ENCODE peak calls at places on chromosomes 12 and 14, in eight cellular contexts. J, C, I, U, P, M, B and V are unnamed samples.

GRCh38 chr12:113239288-113239771 is 18.1 kb downstream of the TPCN1 start:
- DNase-seq in J (peak), C (no peak), I (no peak), U (no peak), P (no peak), M (no peak), B (no peak), V (no peak)

GRCh38 chr12:15563683-15564082 is 225.5 kb downstream of the EPS8 start:
- DNase-seq in J (no peak), C (peak), I (no peak), U (no peak), P (peak), M (no peak), B (no peak), V (peak)

GRCh38 chr12:11785722-11786121 is 136.2 kb downstream of the ETV6 start:
- DNase-seq in J (no peak), C (peak), I (no peak), U (no peak), P (peak), M (no peak), B (no peak), V (no peak)

GRCh38 chr14:36556811-36557433 is 25.5 kb downstream of the NKX2-8 start:
- DNase-seq in J (peak), C (no peak), I (no peak), U (no peak), P (peak), M (peak), B (no peak), V (no peak)

GRCh38 chr12:116631619-116632018 is 72.4 kb downstream of the MAP1LC3B2 start:
- DNase-seq in J (peak), C (no peak), I (no peak), U (no peak), P (no peak), M (no peak), B (no peak), V (no peak)

GRCh38 chr12:42426733-42427132 is 100.8 kb downstream of the PPHLN1 start:
- DNase-seq in J (peak), C (peak), I (no peak), U (no peak), P (peak), M (no peak), B (no peak), V (peak)

GRCh38 chr14:47194051-47194450 is 481.4 kb downstream of the MDGA2 start:
- DNase-seq in J (peak), C (peak), I (no peak), U (no peak), P (no peak), M (no peak), B (no peak), V (no peak)

GRCh38 chr12:27190761-27191160 is 53.3 kb upstream of the STK38L start:
- DNase-seq in J (peak), C (peak), I (no peak), U (no peak), P (peak), M (no peak), B (no peak), V (no peak)

GRCh38 chr14:100982764-100983163 is 79.2 kb upstream of the RTL1 start:
- DNase-seq in J (peak), C (peak), I (no peak), U (no peak), P (no peak), M (no peak), B (no peak), V (no peak)

GRCh38 chr12:53220857-53221202 is 11.2 kb downstream of the RARG start:
- DNase-seq in J (peak), C (peak), I (peak), U (peak), P (peak), M (peak), B (peak), V (peak)

GRCh38 chr14:88195676-88196075 is 127.4 kb downstream of the KCNK10 start:
- DNase-seq in J (no peak), C (no peak), I (no peak), U (no peak), P (no peak), M (peak), B (no peak), V (no peak)

GRCh38 chr14:72907886-72908285 is 14.0 kb upstream of the DPF3 start:
- DNase-seq in J (peak), C (peak), I (no peak), U (no peak), P (peak), M (peak), B (no peak), V (peak)

GRCh38 chr12:123998960-123999359 is 25.9 kb downstream of the ZNF664 start:
- DNase-seq in J (no peak), C (peak), I (no peak), U (no peak), P (no peak), M (no peak), B (no peak), V (peak)

GRCh38 chr12:2876431-2877046 is 435 bp downstream of the FOXM1 start:
- DNase-seq in J (peak), C (no peak), I (no peak), U (no peak), P (peak), M (no peak), B (peak), V (no peak)

GRCh38 chr12:69534389-69534822 is 50.9 kb upstream of the CCT2 start:
- DNase-seq in J (peak), C (peak), I (no peak), U (no peak), P (peak), M (peak), B (no peak), V (peak)

GRCh38 chr12:98653866-98654493 is 8.9 kb downstream of the APAF1 start:
- DNase-seq in J (peak), C (peak), I (no peak), U (no peak), P (peak), M (peak), B (no peak), V (no peak)

GRCh38 chr14:65866906-65867305 is 454.4 kb downstream of the FUT8 start:
- DNase-seq in J (no peak), C (no peak), I (no peak), U (no peak), P (no peak), M (peak), B (no peak), V (no peak)

GRCh38 chr12:2944401-2945047 is 14.7 kb upstream of the TEAD4 start:
- DNase-seq in J (peak), C (no peak), I (peak), U (peak), P (peak), M (peak), B (peak), V (no peak)

GRCh38 chr14:77122555-77123125 is 19.0 kb downstream of the ZDHHC22 start:
- DNase-seq in J (no peak), C (no peak), I (no peak), U (no peak), P (no peak), M (no peak), B (peak), V (no peak)

GRCh38 chr14:77123381-77124344 is 17.9 kb downstream of the ZDHHC22 start:
- DNase-seq in J (peak), C (no peak), I (no peak), U (peak), P (no peak), M (peak), B (peak), V (no peak)

GRCh38 chr14:77119852-77120251 is 21.7 kb downstream of the ZDHHC22 start:
- DNase-seq in J (no peak), C (no peak), I (no peak), U (no peak), P (no peak), M (no peak), B (no peak), V (no peak)

GRCh38 chr14:77124345-77125274 is 17.0 kb downstream of the ZDHHC22 start:
- DNase-seq in J (peak), C (no peak), I (peak), U (peak), P (peak), M (peak), B (peak), V (no peak)

GRCh38 chr14:77120771-77121743 is 20.5 kb downstream of the ZDHHC22 start:
- DNase-seq in J (no peak), C (no peak), I (no peak), U (no peak), P (no peak), M (no peak), B (no peak), V (no peak)
- H3K27ac ChIP-seq in J (no peak), C (no peak), I (peak), U (peak), P (no peak), M (no peak), B (no peak), V (no peak)

DNA sequence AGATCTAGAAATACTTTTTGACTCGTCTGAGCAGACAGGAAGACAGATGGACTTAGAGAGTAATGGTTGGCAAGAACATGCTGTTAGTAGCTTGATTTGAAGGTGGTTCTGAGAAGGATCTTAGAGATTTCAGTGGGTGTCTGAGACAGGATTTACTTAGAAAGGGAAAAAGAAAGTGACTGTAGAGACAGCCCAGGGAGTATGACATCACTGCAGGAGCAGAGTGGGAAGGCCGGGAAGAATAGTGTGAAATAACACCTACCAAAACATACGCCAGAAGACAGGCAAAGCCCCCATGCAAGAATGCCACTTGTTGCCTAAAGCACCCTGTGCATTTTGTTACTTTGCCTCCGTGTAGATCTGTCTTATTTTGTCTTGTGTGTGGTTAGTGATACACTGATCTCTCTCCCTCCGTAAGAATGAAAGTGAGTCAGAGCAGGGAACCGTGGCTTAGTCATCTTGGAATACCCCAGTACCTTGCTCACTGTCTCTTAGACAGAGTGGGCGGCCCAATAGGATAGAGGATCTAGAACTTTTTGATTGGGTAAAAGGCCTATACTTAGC is 161.3 kb upstream of the IFNG-AS1 start:
- DNase-seq in J (peak), C (peak), I (no peak), U (no peak), P (peak), M (peak), B (no peak), V (peak)
- H3K27ac ChIP-seq in J (peak), C (peak), I (no peak), U (peak), P (peak), M (peak), B (no peak), V (peak)

GRCh38 chr14:95499354-95499750 is 17.1 kb downstream of the SYNE3 start:
- DNase-seq in J (no peak), C (no peak), I (no peak), U (no peak), P (no peak), M (no peak), B (no peak), V (no peak)

GRCh38 chr14:95500201-95500681 is 16.2 kb downstream of the SYNE3 start:
- DNase-seq in J (no peak), C (no peak), I (no peak), U (no peak), P (no peak), M (no peak), B (no peak), V (no peak)

GRCh38 chr14:95496690-95497241 is 19.7 kb downstream of the SYNE3 start:
- DNase-seq in J (no peak), C (peak), I (no peak), U (no peak), P (peak), M (peak), B (no peak), V (no peak)

GRCh38 chr14:95497561-95498011 is 18.9 kb downstream of the SYNE3 start:
- DNase-seq in J (no peak), C (no peak), I (no peak), U (no peak), P (peak), M (no peak), B (peak), V (no peak)

GRCh38 chr14:95498622-95499353 is 17.7 kb downstream of the SYNE3 start:
- DNase-seq in J (no peak), C (no peak), I (no peak), U (no peak), P (peak), M (peak), B (no peak), V (no peak)
- H3K27ac ChIP-seq in J (no peak), C (no peak), I (no peak), U (peak), P (no peak), M (no peak), B (no peak), V (no peak)

GRCh38 chr14:71358209-71358931 is 451.1 kb downstream of the PCNX1 start:
- DNase-seq in J (no peak), C (peak), I (no peak), U (no peak), P (peak), M (no peak), B (no peak), V (no peak)
- H3K27ac ChIP-seq in J (no peak), C (no peak), I (no peak), U (no peak), P (no peak), M (no peak), B (no peak), V (no peak)

GRCh38 chr12:29546000-29546399 is 48.5 kb upstream of the OVCH1 start:
- DNase-seq in J (no peak), C (no peak), I (no peak), U (no peak), P (no peak), M (no peak), B (no peak), V (no peak)

GRCh38 chr12:29543036-29543435 is 45.5 kb upstream of the OVCH1 start:
- DNase-seq in J (no peak), C (no peak), I (no peak), U (no peak), P (peak), M (no peak), B (no peak), V (no peak)

GRCh38 chr12:29547151-29547561 is 49.7 kb upstream of the OVCH1 start:
- DNase-seq in J (peak), C (peak), I (no peak), U (no peak), P (peak), M (no peak), B (no peak), V (no peak)

GRCh38 chr12:29544428-29545101 is 47.1 kb upstream of the OVCH1 start:
- DNase-seq in J (no peak), C (no peak), I (no peak), U (no peak), P (no peak), M (no peak), B (no peak), V (no peak)

GRCh38 chr12:29545102-29545467 is 47.6 kb upstream of the OVCH1 start:
- DNase-seq in J (no peak), C (no peak), I (no peak), U (no peak), P (no peak), M (no peak), B (no peak), V (no peak)
- H3K27ac ChIP-seq in J (no peak), C (no peak), I (no peak), U (no peak), P (no peak), M (no peak), B (no peak), V (no peak)